ENCODE peak calls at places on chromosomes 3 and 15, in nine cellular contexts. J, A, Y, O, I, B, P, V and X are unnamed samples.

GRCh38 chr15:42371125-42371524 is 11.8 kb downstream of the CAPN3 start:
- DNase-seq in J (peak; percentile 69), A (peak; percentile 39), Y (no peak), O (peak; percentile 44), I (no peak), B (peak; percentile 34), P (peak; percentile 57), V (no peak), X (no peak)

GRCh38 chr3:66411436-66411835 is 89.4 kb downstream of the LRIG1 start:
- DNase-seq in J (no peak), A (no peak), Y (no peak), O (no peak), I (no peak), B (no peak), P (peak; percentile 66), V (no peak), X (no peak)

GRCh38 chr3:195069501-195070251 is 201.3 kb downstream of the XXYLT1 start:
- DNase-seq in J (no peak), A (no peak), Y (no peak), O (no peak), I (peak; percentile 21), B (no peak), P (no peak), V (no peak), X (no peak)

GRCh38 chr3:191743283-191743682 is 282.3 kb downstream of the PYDC2 start:
- DNase-seq in J (no peak), A (no peak), Y (no peak), O (no peak), I (no peak), B (no peak), P (no peak), V (no peak), X (no peak)

GRCh38 chr3:119227064-119227850 is 13.4 kb downstream of the B4GALT4 start:
- DNase-seq in J (peak; percentile 59), A (no peak), Y (no peak), O (no peak), I (no peak), B (no peak), P (no peak), V (no peak), X (no peak)

GRCh38 chr15:83784975-83785374 is 131.1 kb downstream of the ADAMTSL3 start:
- DNase-seq in J (peak; percentile 94), A (no peak), Y (no peak), O (no peak), I (no peak), B (no peak), P (peak; percentile 69), V (no peak), X (no peak)

GRCh38 chr3:31275038-31275562 is 257.6 kb upstream of the STT3B start:
- DNase-seq in J (peak; percentile 79), A (peak; percentile 73), Y (peak; percentile 78), O (no peak), I (no peak), B (peak; percentile 63), P (peak; percentile 77), V (no peak), X (no peak)

GRCh38 chr15:67138946-67139855 is 73.8 kb downstream of the SMAD3 start:
- DNase-seq in J (no peak), A (peak; percentile 36), Y (no peak), O (no peak), I (no peak), B (no peak), P (no peak), V (no peak), X (no peak)

GRCh38 chr15:83999396-84000120 is 236.0 kb upstream of the GOLGA6L4 start:
- DNase-seq in J (peak; percentile 72), A (no peak), Y (no peak), O (no peak), I (no peak), B (no peak), P (peak; percentile 8), V (no peak), X (no peak)

GRCh38 chr3:155070932-155071387 is 9.2 kb upstream of the MME start:
- DNase-seq in J (peak; percentile 29), A (peak; percentile 95), Y (no peak), O (no peak), I (no peak), B (peak; percentile 96), P (peak; percentile 99), V (no peak), X (no peak)

GRCh38 chr3:66113542-66113941 is 74.8 kb upstream of the MAGI1 start:
- DNase-seq in J (no peak), A (no peak), Y (no peak), O (no peak), I (no peak), B (no peak), P (peak; percentile 7), V (no peak), X (no peak)

GRCh38 chr3:197878427-197878826 is 71.6 kb upstream of the RPL35A start:
- DNase-seq in J (no peak), A (no peak), Y (no peak), O (peak; percentile 90), I (peak; percentile 62), B (no peak), P (peak; percentile 29), V (peak; percentile 30), X (no peak)

GRCh38 chr3:112101946-112102345 is 15.8 kb downstream of the C3orf52 start:
- DNase-seq in J (peak; percentile 89), A (peak; percentile 34), Y (no peak), O (no peak), I (no peak), B (peak; percentile 85), P (peak; percentile 87), V (no peak), X (no peak)

GRCh38 chr3:124078978-124079911 is 87.3 kb upstream of the ROPN1 start:
- DNase-seq in J (peak; percentile 72), A (peak; percentile 56), Y (no peak), O (peak; percentile 31), I (no peak), B (peak; percentile 14), P (peak; percentile 56), V (peak; percentile 37), X (no peak)

GRCh38 chr15:34049096-34049495 is 10.1 kb upstream of the AVEN start:
- DNase-seq in J (peak; percentile 66), A (peak; percentile 95), Y (no peak), O (peak; percentile 24), I (no peak), B (peak; percentile 91), P (peak; percentile 66), V (no peak), X (no peak)

GRCh38 chr15:39584266-39584659 is 3.4 kb downstream of the THBS1 start:
- DNase-seq in J (no peak), A (no peak), Y (no peak), O (no peak), I (no peak), B (no peak), P (no peak), V (no peak), X (no peak)

GRCh38 chr3:69306239-69307185 is 79.4 kb downstream of the FRMD4B start:
- DNase-seq in J (peak; percentile 64), A (peak; percentile 96), Y (peak; percentile 89), O (peak; percentile 72), I (peak; percentile 74), B (peak; percentile 84), P (peak; percentile 96), V (peak; percentile 89), X (peak; percentile 43)
- TF ChIP-seq CTCF in J (peak; percentile 73), A (peak; percentile 93), Y (peak; percentile 95), O (peak; percentile 89), I (peak; percentile 93), B (peak; percentile 94), P (peak; percentile 98), V (peak; percentile 92), X (peak; percentile 95)

GRCh38 chr15:91884604-91885003 is 31.1 kb downstream of the SLCO3A1 start:
- DNase-seq in J (no peak), A (no peak), Y (no peak), O (no peak), I (no peak), B (no peak), P (no peak), V (no peak), X (no peak)

GRCh38 chr15:91886878-91887277 is 33.4 kb downstream of the SLCO3A1 start:
- DNase-seq in J (no peak), A (no peak), Y (no peak), O (no peak), I (no peak), B (no peak), P (no peak), V (no peak), X (no peak)

GRCh38 chr15:91885054-91885453 is 31.5 kb downstream of the SLCO3A1 start:
- DNase-seq in J (no peak), A (no peak), Y (no peak), O (no peak), I (no peak), B (no peak), P (no peak), V (no peak), X (no peak)

GRCh38 chr15:91887321-91887720 is 33.8 kb downstream of the SLCO3A1 start:
- DNase-seq in J (no peak), A (no peak), Y (no peak), O (no peak), I (no peak), B (no peak), P (no peak), V (no peak), X (no peak)

DNA sequence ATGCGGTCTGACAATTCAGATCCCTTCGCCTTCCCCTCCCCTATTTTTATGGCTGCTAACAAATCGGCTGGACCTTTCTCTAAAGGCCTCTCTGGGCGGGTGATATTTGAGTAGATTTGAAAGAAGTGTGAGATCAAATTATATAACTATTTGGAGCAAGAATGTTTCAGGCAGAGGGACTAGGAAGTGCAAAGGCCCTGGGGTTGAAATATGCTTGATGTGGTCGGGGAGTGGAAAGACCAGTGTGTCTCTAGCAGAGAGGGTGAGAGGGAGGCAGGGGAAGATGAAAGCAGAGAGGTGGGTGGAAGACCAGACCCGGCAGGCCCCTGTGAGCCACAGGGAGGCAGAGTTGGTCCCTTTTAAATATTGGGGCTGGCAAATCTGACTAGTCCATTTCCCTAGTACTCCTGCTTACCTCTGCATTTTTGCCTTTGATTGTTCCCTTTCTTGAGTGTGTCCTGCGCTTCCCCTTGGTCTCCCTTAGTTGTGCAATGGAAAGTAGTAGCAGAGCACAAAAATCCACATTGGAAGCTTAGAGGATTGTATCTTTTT is 32.3 kb downstream of the SLCO3A1 start:
- DNase-seq in J (no peak), A (peak; percentile 13), Y (no peak), O (peak; percentile 23), I (no peak), B (no peak), P (no peak), V (no peak), X (no peak)
- TF ChIP-seq CTCF in J (no peak), A (peak; percentile 24), Y (peak; percentile 30), O (peak; percentile 36), I (peak; percentile 21), B (no peak), P (no peak), V (no peak), X (no peak)

GRCh38 chr3:57910988-57911387 is 97.2 kb upstream of the FLNB start:
- DNase-seq in J (peak; percentile 53), A (peak; percentile 22), Y (no peak), O (peak; percentile 42), I (no peak), B (peak; percentile 24), P (no peak), V (peak; percentile 46), X (no peak)
- TF ChIP-seq CTCF in J (peak; percentile 83), A (peak; percentile 33), Y (peak; percentile 17), O (peak; percentile 37), I (no peak), B (peak; percentile 68), P (peak; percentile 43), V (peak; percentile 31), X (peak; percentile 42)

DNA sequence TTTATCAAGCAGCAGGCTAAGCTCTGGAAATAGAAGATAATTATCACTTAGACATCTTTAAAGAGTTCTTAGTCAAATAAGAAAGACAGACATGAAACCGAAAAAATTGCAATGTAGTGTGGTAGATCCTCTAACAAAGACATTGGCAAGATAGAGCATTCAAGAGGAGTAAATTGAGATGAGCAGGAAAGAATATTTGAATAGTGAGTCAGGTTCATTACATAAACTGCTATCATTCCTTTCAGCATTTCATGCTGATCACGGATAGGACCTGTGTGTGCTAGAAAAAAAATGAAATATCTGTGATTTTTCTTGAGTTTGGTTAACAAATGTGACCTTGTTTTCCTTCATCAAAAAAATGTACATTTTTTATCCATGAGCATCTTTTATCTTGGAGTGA is 460.9 kb downstream of the OTOL1 start:
- DNase-seq in J (peak; percentile 18), A (no peak), Y (no peak), O (no peak), I (no peak), B (no peak), P (peak; percentile 17), V (no peak), X (no peak)
- TF ChIP-seq CTCF in J (no peak), A (no peak), Y (no peak), O (no peak), I (no peak), B (no peak), P (no peak), V (no peak), X (no peak)